ENCODE peak calls at places on chromosomes 4 and X, in four cellular contexts. I is stimulated activated CD4-positive, alpha-beta T cell treated with anti-CD3 and anti-CD28 coated beads, Interleukin-15, amount 100 ng/mL, for 1 hour; T is Peyer's patch; D is NCI-H1092 treated with DMSO at 0.1 percent for 48 hours. F is an unnamed sample.

GRCh38 chrX:14029425-14030247 is at the start of gene GEMIN8:
- DNase-seq in I (peak), T (peak), D (peak), F (peak)

GRCh38 chr4:187227907-187228699 is 504.4 kb upstream of the FAT1 start:
- DNase-seq in D (no peak), I (no peak), T (no peak), F (no peak)

GRCh38 chr4:46909078-46909477 is at the start of gene COX7B2:
- DNase-seq in T (no peak), D (no peak), I (no peak), F (no peak)

GRCh38 chr4:114005569-114006442 is 26.4 kb upstream of the ARSJ start:
- DNase-seq in T (no peak), D (no peak), I (no peak), F (no peak)

GRCh38 chrX:149522914-149523313 is 17.8 kb upstream of the IDS start:
- DNase-seq in I (no peak), D (no peak), T (no peak), F (no peak)

GRCh38 chr4:23788460-23788859 is 101.4 kb downstream of the PPARGC1A start:
- DNase-seq in D (no peak), T (peak), I (no peak), F (no peak)

GRCh38 chrX:10397349-10397748 is 223.0 kb downstream of the MID1 start:
- DNase-seq in T (no peak), I (no peak), D (no peak), F (no peak)

GRCh38 chr4:123465416-123465815 is 68.8 kb downstream of the SPRY1 start:
- DNase-seq in I (no peak), T (no peak), D (no peak), F (no peak)

GRCh38 chr4:119271361-119272085 is 50.4 kb downstream of the FABP2 start:
- DNase-seq in T (no peak), D (no peak), I (no peak), F (no peak)

GRCh38 chr4:9870165-9870564 is 88.7 kb downstream of the DRD5 start:
- DNase-seq in I (no peak), D (no peak), T (no peak), F (no peak)

GRCh38 chrX:153776611-153777045 is 4.2 kb upstream of the SRPK3 start:
- DNase-seq in D (no peak), I (no peak), T (no peak), F (peak)

GRCh38 chr4:8861576-8862279 is 9.9 kb downstream of the HMX1 start:
- DNase-seq in T (no peak), I (no peak), D (no peak), F (no peak)

GRCh38 chr4:1077711-1078477 is 35.5 kb downstream of the RNF212 start:
- DNase-seq in I (no peak), T (peak), D (no peak), F (no peak)

GRCh38 chr4:124499266-124499665 is 213.3 kb downstream of the ANKRD50 start:
- DNase-seq in I (no peak), D (peak), T (no peak), F (peak)

GRCh38 chr4:79078339-79078738 is 139.1 kb upstream of the PAQR3 start:
- DNase-seq in T (no peak), I (no peak), D (no peak), F (no peak)

GRCh38 chrX:111098874-111099273 is 2.9 kb downstream of the PAK3 start:
- DNase-seq in D (peak), I (peak), T (peak), F (no peak)

GRCh38 chr4:3729188-3729884 is 36.8 kb upstream of the ADRA2C start:
- DNase-seq in T (no peak), D (no peak), I (no peak), F (no peak)

GRCh38 chr4:105350859-105351494 is 122.9 kb downstream of the PPA2 start:
- DNase-seq in D (no peak), I (no peak), T (no peak), F (no peak)

GRCh38 chrX:66633541-66633940 is 5.3 kb downstream of the EDA2R start:
- DNase-seq in T (no peak), D (no peak), I (no peak), F (no peak)

GRCh38 chr4:188714907-188715306 is 575.7 kb downstream of the TRIML1 start:
- DNase-seq in D (no peak), T (no peak), I (no peak), F (no peak)

GRCh38 chr4:112888617-112889016 is 160.8 kb upstream of the ANK2 start:
- DNase-seq in I (no peak), D (no peak), T (no peak), F (no peak)

F was measured in NCI-H2171 treated with DMSO at 0.1 percent for 48 hours.